ENCODE peak calls at places on chromosomes 6 and 20, in six cellular contexts. Q, J, D, C, K and M are unnamed samples.

GRCh38 chr6:112912351-112913101 is 565.4 kb downstream of the RFPL4B start:
- DNase-seq in K (no peak), D (no peak), C (no peak), J (peak), Q (peak), M (no peak)

GRCh38 chr6:44040786-44041185 is 86.5 kb downstream of the MRPL14 start:
- DNase-seq in D (no peak), J (no peak), K (peak), Q (no peak), C (no peak), M (peak)

GRCh38 chr20:62537649-62538292 is 62.0 kb upstream of the GATA5 start:
- DNase-seq in J (no peak), D (no peak), C (no peak), Q (no peak), K (no peak), M (no peak)

GRCh38 chr6:159718634-159719033 is 8.7 kb upstream of the WTAP start:
- DNase-seq in Q (no peak), C (no peak), K (no peak), D (no peak), J (no peak), M (no peak)

GRCh38 chr6:168381726-168382458 is 59.1 kb upstream of the SMOC2 start:
- DNase-seq in J (no peak), K (peak), Q (no peak), C (no peak), D (no peak), M (peak)

GRCh38 chr6:148893481-148893880 is 146.7 kb downstream of the UST start:
- DNase-seq in Q (no peak), C (no peak), J (no peak), D (no peak), K (no peak), M (no peak)

GRCh38 chr6:16966821-16967817 is 134.7 kb upstream of the STMND1 start:
- DNase-seq in D (peak), J (peak), K (no peak), Q (no peak), C (no peak), M (no peak)

GRCh38 chr6:5007531-5007930 is 3.7 kb upstream of the RPP40 start:
- DNase-seq in D (no peak), J (no peak), K (no peak), Q (no peak), C (no peak), M (no peak)

GRCh38 chr6:7150381-7151064 is 42.8 kb downstream of the RREB1 start:
- DNase-seq in C (no peak), K (no peak), J (no peak), Q (no peak), D (no peak), M (no peak)

GRCh38 chr6:137099689-137100398 is 55.1 kb upstream of the IL20RA start:
- DNase-seq in D (peak), C (no peak), J (no peak), K (no peak), Q (no peak), M (no peak)

DNA sequence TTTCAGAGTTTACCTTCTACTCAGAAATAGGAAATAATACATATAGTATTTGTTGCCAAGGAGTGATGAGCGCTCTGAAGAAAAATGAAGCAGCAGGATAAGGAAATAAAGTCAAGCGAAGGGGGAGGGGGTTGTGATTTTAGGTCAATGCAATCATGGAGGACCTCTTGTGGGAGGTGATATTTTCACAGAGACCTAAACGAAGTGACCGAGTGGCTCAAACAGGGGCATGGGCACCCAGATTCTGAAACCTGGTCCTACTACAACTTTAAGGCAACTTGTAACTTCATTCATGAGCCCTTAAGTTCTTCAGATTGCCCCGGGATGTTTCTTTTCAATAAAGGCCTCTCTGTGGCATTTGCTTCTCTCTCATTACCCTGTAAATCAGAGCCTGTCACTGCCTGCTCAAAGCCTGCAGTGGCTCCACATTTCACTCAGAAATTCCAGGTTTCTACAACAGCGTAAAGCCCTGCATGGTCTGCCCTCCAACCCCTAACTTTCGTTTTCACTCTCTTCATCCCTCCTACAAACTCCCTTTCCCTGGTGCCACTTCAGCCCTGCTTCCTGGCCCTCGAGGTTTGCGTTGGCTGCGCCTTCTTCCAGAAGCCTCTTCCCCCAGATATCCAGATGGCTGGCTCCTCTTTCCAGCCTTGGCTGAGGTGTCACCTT is 162.7 kb downstream of the TBC1D7 start:
- DNase-seq in D (no peak), Q (no peak), K (no peak), J (no peak), C (no peak), M (no peak)
- H3K4me3 ChIP-seq in D (no peak), Q (no peak), K (no peak), J (no peak), C (no peak), M (no peak)

DNA sequence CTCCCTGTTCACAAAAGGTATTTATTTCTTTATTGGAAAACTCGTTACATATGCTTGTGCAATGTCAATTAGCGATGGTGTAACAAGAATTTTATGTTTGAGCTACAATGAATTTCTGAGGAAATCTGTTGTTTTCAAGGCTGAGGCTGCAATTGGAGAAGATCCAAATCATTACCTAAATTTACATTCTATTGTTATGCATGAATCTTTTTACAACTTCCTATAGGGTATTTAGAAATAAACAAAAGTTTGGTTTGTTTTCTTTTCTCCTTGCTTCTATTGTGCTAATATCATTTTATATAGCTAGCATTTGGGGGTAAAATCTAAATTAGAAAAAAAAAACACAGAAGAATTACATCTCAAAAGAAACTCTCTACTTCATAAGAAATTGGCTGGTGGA is 34.7 kb upstream of the NKAIN2 start:
- DNase-seq in Q (no peak), K (no peak), C (no peak), D (no peak), J (no peak), M (no peak)
- H3K4me3 ChIP-seq in Q (no peak), K (no peak), C (no peak), D (no peak), J (no peak), M (no peak)

DNA sequence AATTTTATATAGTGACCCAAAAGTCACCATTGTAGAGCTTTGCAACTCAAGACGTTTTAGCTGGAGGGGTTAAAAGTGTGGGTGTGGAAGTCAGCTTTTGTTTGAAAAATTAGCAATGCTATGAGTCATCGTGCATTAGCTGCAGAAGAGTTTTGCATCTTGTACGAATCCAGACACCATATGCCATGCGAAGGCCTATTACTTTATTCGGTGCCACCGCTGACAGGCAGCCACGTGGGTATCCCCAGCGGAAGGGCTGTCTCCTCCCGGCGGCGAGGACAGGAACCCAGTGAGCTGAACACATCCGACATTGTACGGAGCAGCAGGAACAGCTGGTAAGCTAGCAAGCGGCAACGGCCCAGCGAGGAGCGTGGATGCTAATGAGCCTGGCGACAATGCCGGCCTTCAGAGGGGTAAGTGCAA is 84.4 kb downstream of the INSM1 start:
- DNase-seq in J (peak), Q (peak), D (peak), K (peak), C (no peak), M (no peak)
- H3K4me3 ChIP-seq in J (peak), Q (peak), D (no peak), K (no peak), C (no peak), M (no peak)

DNA sequence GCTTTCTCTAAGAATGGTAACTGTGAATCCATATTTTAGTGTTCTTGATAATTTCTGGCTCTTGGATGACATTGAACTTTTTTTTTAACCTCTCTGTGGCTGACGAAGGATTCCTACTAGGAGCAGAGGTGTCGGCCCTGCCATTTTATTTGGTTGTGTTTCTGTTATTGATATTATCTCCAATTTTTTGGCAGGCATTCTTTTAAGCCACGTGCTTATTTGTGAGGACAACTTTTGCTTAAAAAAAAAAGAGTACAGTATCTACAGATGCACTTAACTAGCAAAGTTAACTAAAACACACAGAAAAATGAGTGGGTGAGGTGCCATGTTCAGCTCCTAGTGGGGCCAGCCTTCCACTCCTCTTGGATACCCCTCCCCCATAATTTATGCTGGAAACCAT is 1.1 kb downstream of the FANCE start:
- DNase-seq in C (no peak), J (peak), K (no peak), D (no peak), Q (no peak), M (no peak)
- H3K4me3 ChIP-seq in C (peak), J (peak), K (peak), D (peak), Q (peak), M (peak)

GRCh38 chr20:63642518-63643247 is 10.5 kb downstream of the STMN3 start:
- DNase-seq in Q (no peak), K (no peak), J (no peak), D (peak), C (no peak), M (no peak)
- H3K4me3 ChIP-seq in Q (no peak), K (peak), J (no peak), D (peak), C (peak), M (peak)

GRCh38 chr20:23147964-23148720 is 62.0 kb upstream of the CD93 start:
- DNase-seq in K (peak), D (peak), J (peak), C (peak), Q (no peak), M (peak)
- H3K4me3 ChIP-seq in K (no peak), D (no peak), J (peak), C (no peak), Q (no peak), M (no peak)